ENCODE peak calls at places on chromosomes 3 and 15, in five cellular contexts. K, Q, Z, N and W are unnamed samples.

GRCh38 chr15:57138260-57138895 is 219.9 kb downstream of the TCF12 start:
- DNase-seq in K (no peak), N (no peak), Z (peak), Q (no peak), W (no peak)

GRCh38 chr3:71436337-71436736 is 147.2 kb downstream of the FOXP1 start:
- DNase-seq in Q (no peak), K (no peak), N (no peak), Z (no peak), W (no peak)

GRCh38 chr3:187352581-187353575 is 15.3 kb upstream of the RTP4 start:
- DNase-seq in N (no peak), Q (no peak), Z (no peak), K (no peak), W (no peak)

GRCh38 chr15:94002026-94002425 is 229.3 kb upstream of the MCTP2 start:
- DNase-seq in Z (no peak), K (no peak), N (no peak), Q (no peak), W (no peak)

GRCh38 chr3:1561397-1561796 is 468.6 kb downstream of the CNTN6 start:
- DNase-seq in Z (no peak), N (no peak), K (no peak), Q (no peak), W (no peak)

GRCh38 chr3:190217081-190217480 is 96.4 kb upstream of the P3H2 start:
- DNase-seq in Z (no peak), Q (no peak), N (no peak), K (no peak), W (no peak)

GRCh38 chr3:11944052-11944673 is 60.0 kb upstream of the SYN2 start:
- DNase-seq in K (no peak), Z (peak), Q (no peak), N (no peak), W (no peak)

GRCh38 chr3:73399106-73399505 is 225.6 kb downstream of the PDZRN3 start:
- DNase-seq in N (no peak), K (no peak), Q (no peak), Z (no peak), W (no peak)

GRCh38 chr3:143727391-143727790 is 120.9 kb downstream of the SLC9A9 start:
- DNase-seq in Z (no peak), Q (no peak), K (no peak), N (no peak), W (no peak)

GRCh38 chr3:127391436-127392145 is 103.7 kb upstream of the PRR20G start:
- DNase-seq in K (no peak), N (no peak), Q (peak), Z (no peak), W (no peak)

GRCh38 chr3:48503406-48504050 is 446 bp downstream of the SHISA5 start:
- DNase-seq in Z (peak), K (no peak), Q (peak), N (no peak), W (no peak)

GRCh38 chr15:78841891-78842290 is 30.6 kb upstream of the ADAMTS7 start:
- DNase-seq in N (no peak), Z (no peak), K (no peak), Q (no peak), W (no peak)

GRCh38 chr15:54149115-54149531 is 170.9 kb downstream of the UNC13C start:
- DNase-seq in Z (no peak), Q (no peak), N (no peak), K (no peak), W (no peak)

GRCh38 chr15:63012444-63012843 is 30.1 kb upstream of the TPM1 start:
- DNase-seq in K (no peak), Z (no peak), N (no peak), Q (no peak), W (no peak)

GRCh38 chr15:85587707-85588441 is 206.9 kb downstream of the KLHL25 start:
- DNase-seq in Q (no peak), K (no peak), N (no peak), Z (no peak), W (no peak)

GRCh38 chr3:55500555-55501340 is 13.6 kb upstream of the WNT5A start:
- DNase-seq in N (no peak), K (no peak), Z (no peak), Q (no peak), W (no peak)